ENCODE peak calls at places on chromosome 5, in six cellular contexts. One of them, this sample, is unnamed.

GRCh38 chr5:40689442-40689841 is 9.7 kb downstream of the PTGER4 start:
- DNase-seq in fibroblast of lung: peak; percentile 96
- DNase-seq in GM10248: peak; percentile 29
- DNase-seq in mesenchymal stem cell: peak; percentile 92
- DNase-seq in CD4-positive, CD25-positive, alpha-beta regulatory T cell: no peak
- DNase-seq in activated CD4-positive, CD25-positive, alpha-beta regulatory T cell treated with anti-CD3 and anti-CD28 coated beads, Interleukin-2, amount 50 U/mL, for 72 hours: no peak
- DNase-seq in this sample: no peak

GRCh38 chr5:170603578-170604565 is 100.1 kb downstream of the KCNIP1 start:
- DNase-seq in GM10248: peak; percentile 74
- DNase-seq in mesenchymal stem cell: peak; percentile 46
- DNase-seq in fibroblast of lung: peak; percentile 48
- DNase-seq in activated CD4-positive, CD25-positive, alpha-beta regulatory T cell treated with anti-CD3 and anti-CD28 coated beads, Interleukin-2, amount 50 U/mL, for 72 hours: peak; percentile 48
- DNase-seq in CD4-positive, CD25-positive, alpha-beta regulatory T cell: no peak
- DNase-seq in this sample: no peak

GRCh38 chr5:83475540-83476469 is 4.3 kb downstream of the VCAN start:
- DNase-seq in activated CD4-positive, CD25-positive, alpha-beta regulatory T cell treated with anti-CD3 and anti-CD28 coated beads, Interleukin-2, amount 50 U/mL, for 72 hours: no peak
- DNase-seq in fibroblast of lung: peak; percentile 92
- DNase-seq in CD4-positive, CD25-positive, alpha-beta regulatory T cell: no peak
- DNase-seq in mesenchymal stem cell: peak; percentile 87
- DNase-seq in GM10248: no peak
- DNase-seq in this sample: no peak

GRCh38 chr5:116446356-116447005 is 128.1 kb downstream of the SEMA6A start:
- DNase-seq in CD4-positive, CD25-positive, alpha-beta regulatory T cell: no peak
- DNase-seq in activated CD4-positive, CD25-positive, alpha-beta regulatory T cell treated with anti-CD3 and anti-CD28 coated beads, Interleukin-2, amount 50 U/mL, for 72 hours: no peak
- DNase-seq in fibroblast of lung: no peak
- DNase-seq in mesenchymal stem cell: no peak
- DNase-seq in GM10248: no peak
- DNase-seq in this sample: no peak

GRCh38 chr5:173530547-173530946 is 85.9 kb downstream of the BOD1 start:
- DNase-seq in GM10248: no peak
- DNase-seq in CD4-positive, CD25-positive, alpha-beta regulatory T cell: no peak
- DNase-seq in fibroblast of lung: no peak
- DNase-seq in mesenchymal stem cell: no peak
- DNase-seq in activated CD4-positive, CD25-positive, alpha-beta regulatory T cell treated with anti-CD3 and anti-CD28 coated beads, Interleukin-2, amount 50 U/mL, for 72 hours: no peak
- DNase-seq in this sample: no peak

GRCh38 chr5:111063709-111064322 is 7.7 kb upstream of the TSLP start:
- DNase-seq in fibroblast of lung: peak; percentile 14
- DNase-seq in activated CD4-positive, CD25-positive, alpha-beta regulatory T cell treated with anti-CD3 and anti-CD28 coated beads, Interleukin-2, amount 50 U/mL, for 72 hours: no peak
- DNase-seq in mesenchymal stem cell: no peak
- DNase-seq in CD4-positive, CD25-positive, alpha-beta regulatory T cell: no peak
- DNase-seq in GM10248: no peak
- DNase-seq in this sample: no peak

GRCh38 chr5:180586870-180587269 is 4.4 kb downstream of the SCGB3A1 start:
- DNase-seq in mesenchymal stem cell: no peak
- DNase-seq in CD4-positive, CD25-positive, alpha-beta regulatory T cell: no peak
- DNase-seq in activated CD4-positive, CD25-positive, alpha-beta regulatory T cell treated with anti-CD3 and anti-CD28 coated beads, Interleukin-2, amount 50 U/mL, for 72 hours: no peak
- DNase-seq in GM10248: no peak
- DNase-seq in fibroblast of lung: no peak
- DNase-seq in this sample: no peak

GRCh38 chr5:173573126-173573960 is 43.1 kb downstream of the BOD1 start:
- DNase-seq in mesenchymal stem cell: peak; percentile 69
- DNase-seq in activated CD4-positive, CD25-positive, alpha-beta regulatory T cell treated with anti-CD3 and anti-CD28 coated beads, Interleukin-2, amount 50 U/mL, for 72 hours: peak; percentile 73
- DNase-seq in GM10248: peak; percentile 83
- DNase-seq in fibroblast of lung: peak; percentile 52
- DNase-seq in CD4-positive, CD25-positive, alpha-beta regulatory T cell: peak; percentile 39
- DNase-seq in this sample: peak; percentile 49

GRCh38 chr5:154858972-154859950 is 834 bp downstream of the CNOT8 start:
- DNase-seq in mesenchymal stem cell: peak; percentile 46
- DNase-seq in activated CD4-positive, CD25-positive, alpha-beta regulatory T cell treated with anti-CD3 and anti-CD28 coated beads, Interleukin-2, amount 50 U/mL, for 72 hours: no peak
- DNase-seq in CD4-positive, CD25-positive, alpha-beta regulatory T cell: peak; percentile 47
- DNase-seq in fibroblast of lung: peak; percentile 20
- DNase-seq in GM10248: peak; percentile 24
- DNase-seq in this sample: no peak

GRCh38 chr5:154593091-154593490 is 115.1 kb upstream of the HAND1 start:
- DNase-seq in mesenchymal stem cell: peak; percentile 54
- DNase-seq in GM10248: no peak
- DNase-seq in activated CD4-positive, CD25-positive, alpha-beta regulatory T cell treated with anti-CD3 and anti-CD28 coated beads, Interleukin-2, amount 50 U/mL, for 72 hours: no peak
- DNase-seq in fibroblast of lung: peak; percentile 83
- DNase-seq in CD4-positive, CD25-positive, alpha-beta regulatory T cell: no peak
- DNase-seq in this sample: no peak

GRCh38 chr5:9148242-9148641 is 397.6 kb downstream of the SEMA5A start:
- DNase-seq in mesenchymal stem cell: peak; percentile 47
- DNase-seq in fibroblast of lung: peak; percentile 42
- DNase-seq in activated CD4-positive, CD25-positive, alpha-beta regulatory T cell treated with anti-CD3 and anti-CD28 coated beads, Interleukin-2, amount 50 U/mL, for 72 hours: no peak
- DNase-seq in CD4-positive, CD25-positive, alpha-beta regulatory T cell: no peak
- DNase-seq in GM10248: no peak
- DNase-seq in this sample: no peak

GRCh38 chr5:39132128-39132447 is 57.9 kb upstream of the RICTOR start:
- DNase-seq in CD4-positive, CD25-positive, alpha-beta regulatory T cell: no peak
- DNase-seq in fibroblast of lung: no peak
- DNase-seq in GM10248: no peak
- DNase-seq in mesenchymal stem cell: no peak
- DNase-seq in activated CD4-positive, CD25-positive, alpha-beta regulatory T cell treated with anti-CD3 and anti-CD28 coated beads, Interleukin-2, amount 50 U/mL, for 72 hours: no peak
- DNase-seq in this sample: no peak

GRCh38 chr5:148290271-148291195 is 21.7 kb upstream of the SPINK7 start:
- DNase-seq in fibroblast of lung: peak; percentile 47
- DNase-seq in activated CD4-positive, CD25-positive, alpha-beta regulatory T cell treated with anti-CD3 and anti-CD28 coated beads, Interleukin-2, amount 50 U/mL, for 72 hours: no peak
- DNase-seq in GM10248: peak; percentile 12
- DNase-seq in CD4-positive, CD25-positive, alpha-beta regulatory T cell: peak; percentile 10
- DNase-seq in mesenchymal stem cell: peak; percentile 50
- DNase-seq in this sample: no peak

GRCh38 chr5:76615759-76616158 is 7.4 kb downstream of the F2RL2 start:
- DNase-seq in activated CD4-positive, CD25-positive, alpha-beta regulatory T cell treated with anti-CD3 and anti-CD28 coated beads, Interleukin-2, amount 50 U/mL, for 72 hours: no peak
- DNase-seq in CD4-positive, CD25-positive, alpha-beta regulatory T cell: no peak
- DNase-seq in mesenchymal stem cell: no peak
- DNase-seq in fibroblast of lung: no peak
- DNase-seq in GM10248: no peak
- DNase-seq in this sample: no peak

GRCh38 chr5:78757269-78758053 is 108.9 kb upstream of the LHFPL2 start:
- DNase-seq in fibroblast of lung: peak; percentile 69
- DNase-seq in activated CD4-positive, CD25-positive, alpha-beta regulatory T cell treated with anti-CD3 and anti-CD28 coated beads, Interleukin-2, amount 50 U/mL, for 72 hours: no peak
- DNase-seq in CD4-positive, CD25-positive, alpha-beta regulatory T cell: no peak
- DNase-seq in mesenchymal stem cell: peak; percentile 72
- DNase-seq in GM10248: no peak
- DNase-seq in this sample: no peak

GRCh38 chr5:80990527-80990926 is 30.4 kb downstream of the RASGRF2 start:
- DNase-seq in fibroblast of lung: no peak
- DNase-seq in CD4-positive, CD25-positive, alpha-beta regulatory T cell: no peak
- DNase-seq in GM10248: no peak
- DNase-seq in mesenchymal stem cell: no peak
- DNase-seq in activated CD4-positive, CD25-positive, alpha-beta regulatory T cell treated with anti-CD3 and anti-CD28 coated beads, Interleukin-2, amount 50 U/mL, for 72 hours: no peak
- DNase-seq in this sample: no peak

GRCh38 chr5:34803974-34804373 is 35.0 kb upstream of the TTC23L start:
- DNase-seq in CD4-positive, CD25-positive, alpha-beta regulatory T cell: no peak
- DNase-seq in GM10248: no peak
- DNase-seq in mesenchymal stem cell: peak; percentile 9
- DNase-seq in activated CD4-positive, CD25-positive, alpha-beta regulatory T cell treated with anti-CD3 and anti-CD28 coated beads, Interleukin-2, amount 50 U/mL, for 72 hours: no peak
- DNase-seq in fibroblast of lung: peak; percentile 61
- DNase-seq in this sample: no peak

GRCh38 chr5:66742083-66742895 is 146.1 kb downstream of the MAST4 start:
- DNase-seq in activated CD4-positive, CD25-positive, alpha-beta regulatory T cell treated with anti-CD3 and anti-CD28 coated beads, Interleukin-2, amount 50 U/mL, for 72 hours: no peak
- DNase-seq in mesenchymal stem cell: no peak
- DNase-seq in CD4-positive, CD25-positive, alpha-beta regulatory T cell: no peak
- DNase-seq in GM10248: no peak
- DNase-seq in fibroblast of lung: peak; percentile 21
- DNase-seq in this sample: no peak

GRCh38 chr5:149561848-149562247 is 10.6 kb upstream of the CSNK1A1 start:
- DNase-seq in GM10248: no peak
- DNase-seq in CD4-positive, CD25-positive, alpha-beta regulatory T cell: no peak
- DNase-seq in mesenchymal stem cell: peak; percentile 97
- DNase-seq in activated CD4-positive, CD25-positive, alpha-beta regulatory T cell treated with anti-CD3 and anti-CD28 coated beads, Interleukin-2, amount 50 U/mL, for 72 hours: no peak
- DNase-seq in fibroblast of lung: peak; percentile 97
- DNase-seq in this sample: no peak

GRCh38 chr5:56350595-56351170 is 117.6 kb upstream of the ANKRD55 start:
- DNase-seq in mesenchymal stem cell: peak; percentile 94
- DNase-seq in fibroblast of lung: peak; percentile 83
- DNase-seq in GM10248: no peak
- DNase-seq in activated CD4-positive, CD25-positive, alpha-beta regulatory T cell treated with anti-CD3 and anti-CD28 coated beads, Interleukin-2, amount 50 U/mL, for 72 hours: no peak
- DNase-seq in CD4-positive, CD25-positive, alpha-beta regulatory T cell: no peak
- DNase-seq in this sample: no peak

GRCh38 chr5:121174351-121174750 is 677.3 kb upstream of the FTMT start:
- DNase-seq in fibroblast of lung: peak; percentile 54
- DNase-seq in CD4-positive, CD25-positive, alpha-beta regulatory T cell: no peak
- DNase-seq in mesenchymal stem cell: peak; percentile 26
- DNase-seq in activated CD4-positive, CD25-positive, alpha-beta regulatory T cell treated with anti-CD3 and anti-CD28 coated beads, Interleukin-2, amount 50 U/mL, for 72 hours: no peak
- DNase-seq in GM10248: no peak
- DNase-seq in this sample: no peak

GRCh38 chr5:172180936-172181335 is 7.1 kb downstream of the STK10 start:
- DNase-seq in mesenchymal stem cell: no peak
- DNase-seq in fibroblast of lung: no peak
- DNase-seq in GM10248: no peak
- DNase-seq in activated CD4-positive, CD25-positive, alpha-beta regulatory T cell treated with anti-CD3 and anti-CD28 coated beads, Interleukin-2, amount 50 U/mL, for 72 hours: no peak
- DNase-seq in CD4-positive, CD25-positive, alpha-beta regulatory T cell: peak; percentile 46
- DNase-seq in this sample: no peak

GRCh38 chr5:139745800-139746690 is 49.6 kb upstream of the PSD2 start:
- DNase-seq in GM10248: peak; percentile 76
- DNase-seq in activated CD4-positive, CD25-positive, alpha-beta regulatory T cell treated with anti-CD3 and anti-CD28 coated beads, Interleukin-2, amount 50 U/mL, for 72 hours: peak; percentile 44
- DNase-seq in fibroblast of lung: peak; percentile 66
- DNase-seq in CD4-positive, CD25-positive, alpha-beta regulatory T cell: peak; percentile 47
- DNase-seq in mesenchymal stem cell: peak; percentile 85
- DNase-seq in this sample: peak; percentile 40

GRCh38 chr5:107781451-107781850 is 110.7 kb upstream of the EFNA5 start:
- DNase-seq in GM10248: no peak
- DNase-seq in fibroblast of lung: peak; percentile 71
- DNase-seq in CD4-positive, CD25-positive, alpha-beta regulatory T cell: no peak
- DNase-seq in activated CD4-positive, CD25-positive, alpha-beta regulatory T cell treated with anti-CD3 and anti-CD28 coated beads, Interleukin-2, amount 50 U/mL, for 72 hours: no peak
- DNase-seq in mesenchymal stem cell: no peak
- DNase-seq in this sample: no peak

GRCh38 chr5:134046801-134047707 is 42.3 kb upstream of the VDAC1 start:
- DNase-seq in activated CD4-positive, CD25-positive, alpha-beta regulatory T cell treated with anti-CD3 and anti-CD28 coated beads, Interleukin-2, amount 50 U/mL, for 72 hours: no peak
- DNase-seq in fibroblast of lung: no peak
- DNase-seq in mesenchymal stem cell: no peak
- DNase-seq in GM10248: no peak
- DNase-seq in CD4-positive, CD25-positive, alpha-beta regulatory T cell: no peak
- DNase-seq in this sample: no peak

GRCh38 chr5:62315376-62316049 is 9.5 kb downstream of the KIF2A start:
- DNase-seq in GM10248: no peak
- DNase-seq in activated CD4-positive, CD25-positive, alpha-beta regulatory T cell treated with anti-CD3 and anti-CD28 coated beads, Interleukin-2, amount 50 U/mL, for 72 hours: no peak
- DNase-seq in mesenchymal stem cell: no peak
- DNase-seq in CD4-positive, CD25-positive, alpha-beta regulatory T cell: no peak
- DNase-seq in fibroblast of lung: peak; percentile 43
- DNase-seq in this sample: no peak

GRCh38 chr5:88602584-88602983 is 280.4 kb downstream of the MEF2C start:
- DNase-seq in activated CD4-positive, CD25-positive, alpha-beta regulatory T cell treated with anti-CD3 and anti-CD28 coated beads, Interleukin-2, amount 50 U/mL, for 72 hours: no peak
- DNase-seq in fibroblast of lung: no peak
- DNase-seq in GM10248: peak; percentile 20
- DNase-seq in CD4-positive, CD25-positive, alpha-beta regulatory T cell: no peak
- DNase-seq in mesenchymal stem cell: no peak
- DNase-seq in this sample: no peak

GRCh38 chr5:124581866-124582650 is 164.4 kb downstream of the ZNF608 start:
- DNase-seq in mesenchymal stem cell: no peak
- DNase-seq in GM10248: no peak
- DNase-seq in CD4-positive, CD25-positive, alpha-beta regulatory T cell: no peak
- DNase-seq in activated CD4-positive, CD25-positive, alpha-beta regulatory T cell treated with anti-CD3 and anti-CD28 coated beads, Interleukin-2, amount 50 U/mL, for 72 hours: no peak
- DNase-seq in fibroblast of lung: peak; percentile 82
- DNase-seq in this sample: no peak

GRCh38 chr5:155850411-155850810 is 476.6 kb upstream of the SGCD start:
- DNase-seq in fibroblast of lung: no peak
- DNase-seq in GM10248: no peak
- DNase-seq in activated CD4-positive, CD25-positive, alpha-beta regulatory T cell treated with anti-CD3 and anti-CD28 coated beads, Interleukin-2, amount 50 U/mL, for 72 hours: no peak
- DNase-seq in mesenchymal stem cell: no peak
- DNase-seq in CD4-positive, CD25-positive, alpha-beta regulatory T cell: no peak
- DNase-seq in this sample: no peak

GRCh38 chr5:149801307-149801985 is 71.3 kb downstream of the PPARGC1B start:
- DNase-seq in activated CD4-positive, CD25-positive, alpha-beta regulatory T cell treated with anti-CD3 and anti-CD28 coated beads, Interleukin-2, amount 50 U/mL, for 72 hours: no peak
- DNase-seq in mesenchymal stem cell: no peak
- DNase-seq in CD4-positive, CD25-positive, alpha-beta regulatory T cell: no peak
- DNase-seq in GM10248: no peak
- DNase-seq in fibroblast of lung: no peak
- DNase-seq in this sample: no peak

GRCh38 chr5:172716796-172717313 is 54.1 kb downstream of the DUSP1 start:
- DNase-seq in activated CD4-positive, CD25-positive, alpha-beta regulatory T cell treated with anti-CD3 and anti-CD28 coated beads, Interleukin-2, amount 50 U/mL, for 72 hours: peak; percentile 80
- DNase-seq in GM10248: peak; percentile 81
- DNase-seq in mesenchymal stem cell: peak; percentile 83
- DNase-seq in CD4-positive, CD25-positive, alpha-beta regulatory T cell: peak; percentile 80
- DNase-seq in fibroblast of lung: peak; percentile 83
- DNase-seq in this sample: peak; percentile 83

GRCh38 chr5:10485142-10485795 is 43.6 kb downstream of the ROPN1L start:
- DNase-seq in CD4-positive, CD25-positive, alpha-beta regulatory T cell: no peak
- DNase-seq in GM10248: no peak
- DNase-seq in activated CD4-positive, CD25-positive, alpha-beta regulatory T cell treated with anti-CD3 and anti-CD28 coated beads, Interleukin-2, amount 50 U/mL, for 72 hours: no peak
- DNase-seq in fibroblast of lung: peak; percentile 96
- DNase-seq in mesenchymal stem cell: peak; percentile 80
- DNase-seq in this sample: no peak

GRCh38 chr5:103347729-103348128 is 89.2 kb downstream of the MACIR start:
- DNase-seq in mesenchymal stem cell: no peak
- DNase-seq in GM10248: no peak
- DNase-seq in fibroblast of lung: no peak
- DNase-seq in CD4-positive, CD25-positive, alpha-beta regulatory T cell: no peak
- DNase-seq in activated CD4-positive, CD25-positive, alpha-beta regulatory T cell treated with anti-CD3 and anti-CD28 coated beads, Interleukin-2, amount 50 U/mL, for 72 hours: no peak
- DNase-seq in this sample: no peak

GRCh38 chr5:156589859-156590216 is 260.3 kb upstream of the PPP1R2B start:
- DNase-seq in mesenchymal stem cell: no peak
- DNase-seq in fibroblast of lung: no peak
- DNase-seq in GM10248: no peak
- DNase-seq in CD4-positive, CD25-positive, alpha-beta regulatory T cell: no peak
- DNase-seq in activated CD4-positive, CD25-positive, alpha-beta regulatory T cell treated with anti-CD3 and anti-CD28 coated beads, Interleukin-2, amount 50 U/mL, for 72 hours: no peak
- DNase-seq in this sample: no peak

GRCh38 chr5:164504141-164504772 is 998.8 kb downstream of the MAT2B start:
- DNase-seq in fibroblast of lung: peak; percentile 82
- DNase-seq in activated CD4-positive, CD25-positive, alpha-beta regulatory T cell treated with anti-CD3 and anti-CD28 coated beads, Interleukin-2, amount 50 U/mL, for 72 hours: no peak
- DNase-seq in mesenchymal stem cell: peak; percentile 61
- DNase-seq in CD4-positive, CD25-positive, alpha-beta regulatory T cell: no peak
- DNase-seq in GM10248: peak; percentile 21
- DNase-seq in this sample: no peak

GRCh38 chr5:59798862-59799667 is 94.5 kb downstream of the PDE4D start:
- DNase-seq in activated CD4-positive, CD25-positive, alpha-beta regulatory T cell treated with anti-CD3 and anti-CD28 coated beads, Interleukin-2, amount 50 U/mL, for 72 hours: no peak
- DNase-seq in mesenchymal stem cell: peak; percentile 62
- DNase-seq in CD4-positive, CD25-positive, alpha-beta regulatory T cell: no peak
- DNase-seq in GM10248: peak; percentile 31
- DNase-seq in fibroblast of lung: peak; percentile 54
- DNase-seq in this sample: no peak

GRCh38 chr5:131109540-131110255 is 55.4 kb downstream of the HINT1 start:
- DNase-seq in activated CD4-positive, CD25-positive, alpha-beta regulatory T cell treated with anti-CD3 and anti-CD28 coated beads, Interleukin-2, amount 50 U/mL, for 72 hours: no peak
- DNase-seq in GM10248: peak; percentile 53
- DNase-seq in fibroblast of lung: peak; percentile 55
- DNase-seq in CD4-positive, CD25-positive, alpha-beta regulatory T cell: peak; percentile 52
- DNase-seq in mesenchymal stem cell: peak; percentile 53
- DNase-seq in this sample: peak; percentile 54

GRCh38 chr5:42250-42649 is 49.7 kb upstream of the PLEKHG4B start:
- DNase-seq in GM10248: no peak
- DNase-seq in activated CD4-positive, CD25-positive, alpha-beta regulatory T cell treated with anti-CD3 and anti-CD28 coated beads, Interleukin-2, amount 50 U/mL, for 72 hours: no peak
- DNase-seq in CD4-positive, CD25-positive, alpha-beta regulatory T cell: no peak
- DNase-seq in fibroblast of lung: peak; percentile 6
- DNase-seq in mesenchymal stem cell: no peak
- DNase-seq in this sample: no peak